ENCODE peak calls at places on chromosome 13, in ten cellular contexts. One of them, this sample, is unnamed.

GRCh38 chr13:21603531-21604448 is at the start of gene MICU2:
- DNase-seq in HL-60: peak
- DNase-seq in thoracic aorta: peak
- DNase-seq in neural progenitor cell: peak
- DNase-seq in heart right ventricle: peak
- DNase-seq in kidney: peak
- DNase-seq in left ventricle myocardium inferior: peak
- DNase-seq in SJSA1: peak
- DNase-seq in brain microvascular endothelial cell: peak
- DNase-seq in CD8-positive, alpha-beta memory T cell: peak
- DNase-seq in this sample: peak

GRCh38 chr13:31160857-31161582 is 684 bp downstream of the HSPH1 start:
- DNase-seq in HL-60: peak
- DNase-seq in thoracic aorta: peak
- DNase-seq in neural progenitor cell: peak
- DNase-seq in heart right ventricle: peak
- DNase-seq in kidney: peak
- DNase-seq in left ventricle myocardium inferior: peak
- DNase-seq in SJSA1: peak
- DNase-seq in brain microvascular endothelial cell: peak
- DNase-seq in CD8-positive, alpha-beta memory T cell: peak
- DNase-seq in this sample: peak

GRCh38 chr13:108195861-108196260 is 19.5 kb downstream of the LIG4 start:
- DNase-seq in HL-60: no peak
- DNase-seq in thoracic aorta: no peak
- DNase-seq in neural progenitor cell: no peak
- DNase-seq in heart right ventricle: no peak
- DNase-seq in kidney: no peak
- DNase-seq in left ventricle myocardium inferior: no peak
- DNase-seq in SJSA1: peak
- DNase-seq in brain microvascular endothelial cell: no peak
- DNase-seq in CD8-positive, alpha-beta memory T cell: no peak
- DNase-seq in this sample: no peak

GRCh38 chr13:27022571-27023311 is 148.9 kb downstream of the USP12 start:
- DNase-seq in HL-60: no peak
- DNase-seq in thoracic aorta: no peak
- DNase-seq in neural progenitor cell: no peak
- DNase-seq in heart right ventricle: no peak
- DNase-seq in kidney: no peak
- DNase-seq in left ventricle myocardium inferior: no peak
- DNase-seq in SJSA1: peak
- DNase-seq in brain microvascular endothelial cell: no peak
- DNase-seq in CD8-positive, alpha-beta memory T cell: no peak
- DNase-seq in this sample: peak

GRCh38 chr13:24185591-24186232 is 25.2 kb downstream of the SPATA13 start:
- DNase-seq in HL-60: no peak
- DNase-seq in thoracic aorta: no peak
- DNase-seq in neural progenitor cell: no peak
- DNase-seq in heart right ventricle: no peak
- DNase-seq in kidney: no peak
- DNase-seq in left ventricle myocardium inferior: no peak
- DNase-seq in SJSA1: no peak
- DNase-seq in brain microvascular endothelial cell: no peak
- DNase-seq in CD8-positive, alpha-beta memory T cell: no peak
- DNase-seq in this sample: no peak

GRCh38 chr13:45219938-45220375 is 19.1 kb upstream of the KCTD4 start:
- DNase-seq in HL-60: no peak
- DNase-seq in thoracic aorta: no peak
- DNase-seq in neural progenitor cell: no peak
- DNase-seq in heart right ventricle: no peak
- DNase-seq in kidney: no peak
- DNase-seq in left ventricle myocardium inferior: no peak
- DNase-seq in SJSA1: no peak
- DNase-seq in brain microvascular endothelial cell: peak
- DNase-seq in CD8-positive, alpha-beta memory T cell: no peak
- DNase-seq in this sample: no peak

GRCh38 chr13:20001351-20001750 is 42.8 kb downstream of the ZMYM2 start:
- DNase-seq in HL-60: no peak
- DNase-seq in thoracic aorta: no peak
- DNase-seq in neural progenitor cell: no peak
- DNase-seq in heart right ventricle: no peak
- DNase-seq in kidney: no peak
- DNase-seq in left ventricle myocardium inferior: no peak
- DNase-seq in SJSA1: no peak
- DNase-seq in brain microvascular endothelial cell: no peak
- DNase-seq in CD8-positive, alpha-beta memory T cell: no peak
- DNase-seq in this sample: no peak

GRCh38 chr13:21149568-21149967 is 26.8 kb downstream of the SKA3 start:
- DNase-seq in HL-60: no peak
- DNase-seq in thoracic aorta: no peak
- DNase-seq in neural progenitor cell: no peak
- DNase-seq in heart right ventricle: no peak
- DNase-seq in kidney: no peak
- DNase-seq in left ventricle myocardium inferior: no peak
- DNase-seq in SJSA1: no peak
- DNase-seq in brain microvascular endothelial cell: no peak
- DNase-seq in CD8-positive, alpha-beta memory T cell: no peak
- DNase-seq in this sample: no peak

GRCh38 chr13:106473174-106473573 is 62.3 kb downstream of the EFNB2 start:
- DNase-seq in HL-60: no peak
- DNase-seq in thoracic aorta: no peak
- DNase-seq in neural progenitor cell: no peak
- DNase-seq in heart right ventricle: peak
- DNase-seq in kidney: no peak
- DNase-seq in left ventricle myocardium inferior: peak
- DNase-seq in SJSA1: peak
- DNase-seq in brain microvascular endothelial cell: no peak
- DNase-seq in CD8-positive, alpha-beta memory T cell: no peak
- DNase-seq in this sample: no peak

GRCh38 chr13:21583496-21583895 is 20.5 kb downstream of the MICU2 start:
- DNase-seq in HL-60: no peak
- DNase-seq in thoracic aorta: no peak
- DNase-seq in neural progenitor cell: peak
- DNase-seq in heart right ventricle: no peak
- DNase-seq in kidney: no peak
- DNase-seq in left ventricle myocardium inferior: no peak
- DNase-seq in SJSA1: no peak
- DNase-seq in brain microvascular endothelial cell: peak
- DNase-seq in CD8-positive, alpha-beta memory T cell: no peak
- DNase-seq in this sample: no peak

GRCh38 chr13:25421602-25422001 is 49.8 kb downstream of the ATP8A2 start:
- DNase-seq in HL-60: no peak
- DNase-seq in thoracic aorta: no peak
- DNase-seq in neural progenitor cell: no peak
- DNase-seq in heart right ventricle: no peak
- DNase-seq in kidney: no peak
- DNase-seq in left ventricle myocardium inferior: no peak
- DNase-seq in SJSA1: no peak
- DNase-seq in brain microvascular endothelial cell: no peak
- DNase-seq in CD8-positive, alpha-beta memory T cell: no peak
- DNase-seq in this sample: no peak

GRCh38 chr13:47085346-47085745 is 188.5 kb upstream of the HTR2A start:
- DNase-seq in HL-60: no peak
- DNase-seq in thoracic aorta: no peak
- DNase-seq in neural progenitor cell: no peak
- DNase-seq in heart right ventricle: no peak
- DNase-seq in kidney: no peak
- DNase-seq in left ventricle myocardium inferior: no peak
- DNase-seq in SJSA1: no peak
- DNase-seq in brain microvascular endothelial cell: no peak
- DNase-seq in CD8-positive, alpha-beta memory T cell: no peak
- DNase-seq in this sample: no peak

DNA sequence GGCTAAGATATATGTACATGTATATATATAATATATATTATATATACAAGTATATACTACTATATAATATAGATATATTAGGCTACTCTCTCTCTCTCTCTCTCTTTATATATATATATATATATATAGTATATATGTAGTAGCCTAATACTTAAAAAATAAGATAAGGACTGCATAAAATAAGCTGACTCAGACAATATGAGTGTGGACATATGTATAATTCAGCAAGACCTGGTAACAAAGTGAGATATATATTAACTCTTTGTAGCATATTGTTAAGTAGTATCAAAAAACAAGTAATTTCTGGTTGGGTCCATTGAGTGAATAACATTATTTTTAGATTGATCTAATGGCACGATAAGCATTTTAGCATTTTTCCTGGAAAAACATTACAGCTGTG is 509.0 kb downstream of the GPC5 start:
- DNase-seq in HL-60: no peak
- DNase-seq in thoracic aorta: no peak
- DNase-seq in neural progenitor cell: no peak
- DNase-seq in heart right ventricle: no peak
- DNase-seq in kidney: no peak
- DNase-seq in left ventricle myocardium inferior: no peak
- DNase-seq in SJSA1: no peak
- DNase-seq in brain microvascular endothelial cell: no peak
- DNase-seq in CD8-positive, alpha-beta memory T cell: no peak
- DNase-seq in this sample: no peak
- H3K27ac ChIP-seq in HL-60: no peak
- H3K27ac ChIP-seq in thoracic aorta: no peak
- H3K27ac ChIP-seq in neural progenitor cell: no peak
- H3K27ac ChIP-seq in heart right ventricle: no peak
- H3K27ac ChIP-seq in kidney: no peak
- H3K27ac ChIP-seq in left ventricle myocardium inferior: no peak
- H3K27ac ChIP-seq in SJSA1: no peak
- H3K27ac ChIP-seq in brain microvascular endothelial cell: no peak
- H3K27ac ChIP-seq in CD8-positive, alpha-beta memory T cell: no peak
- H3K27ac ChIP-seq in this sample: no peak

GRCh38 chr13:28353679-28354078 is 141.2 kb downstream of the FLT1 start:
- DNase-seq in HL-60: no peak
- DNase-seq in thoracic aorta: no peak
- DNase-seq in neural progenitor cell: no peak
- DNase-seq in heart right ventricle: no peak
- DNase-seq in kidney: no peak
- DNase-seq in left ventricle myocardium inferior: no peak
- DNase-seq in SJSA1: no peak
- DNase-seq in brain microvascular endothelial cell: no peak
- DNase-seq in CD8-positive, alpha-beta memory T cell: no peak
- DNase-seq in this sample: no peak
- H3K27ac ChIP-seq in HL-60: no peak
- H3K27ac ChIP-seq in thoracic aorta: no peak
- H3K27ac ChIP-seq in neural progenitor cell: no peak
- H3K27ac ChIP-seq in heart right ventricle: peak
- H3K27ac ChIP-seq in kidney: no peak
- H3K27ac ChIP-seq in left ventricle myocardium inferior: no peak
- H3K27ac ChIP-seq in SJSA1: no peak
- H3K27ac ChIP-seq in brain microvascular endothelial cell: no peak
- H3K27ac ChIP-seq in CD8-positive, alpha-beta memory T cell: no peak
- H3K27ac ChIP-seq in this sample: no peak

GRCh38 chr13:114077121-114077937 is 55.1 kb downstream of the RASA3 start:
- DNase-seq in HL-60: no peak
- DNase-seq in thoracic aorta: no peak
- DNase-seq in neural progenitor cell: no peak
- DNase-seq in heart right ventricle: no peak
- DNase-seq in kidney: peak
- DNase-seq in left ventricle myocardium inferior: no peak
- DNase-seq in SJSA1: no peak
- DNase-seq in brain microvascular endothelial cell: no peak
- DNase-seq in CD8-positive, alpha-beta memory T cell: no peak
- DNase-seq in this sample: no peak

GRCh38 chr13:114079601-114080536 is 52.6 kb downstream of the RASA3 start:
- DNase-seq in HL-60: no peak
- DNase-seq in thoracic aorta: no peak
- DNase-seq in neural progenitor cell: no peak
- DNase-seq in heart right ventricle: no peak
- DNase-seq in kidney: peak
- DNase-seq in left ventricle myocardium inferior: peak
- DNase-seq in SJSA1: peak
- DNase-seq in brain microvascular endothelial cell: no peak
- DNase-seq in CD8-positive, alpha-beta memory T cell: no peak
- DNase-seq in this sample: no peak

GRCh38 chr13:114078501-114079451 is 53.6 kb downstream of the RASA3 start:
- DNase-seq in HL-60: no peak
- DNase-seq in thoracic aorta: no peak
- DNase-seq in neural progenitor cell: no peak
- DNase-seq in heart right ventricle: no peak
- DNase-seq in kidney: peak
- DNase-seq in left ventricle myocardium inferior: peak
- DNase-seq in SJSA1: peak
- DNase-seq in brain microvascular endothelial cell: peak
- DNase-seq in CD8-positive, alpha-beta memory T cell: no peak
- DNase-seq in this sample: no peak

GRCh38 chr13:114076329-114076761 is 56.1 kb downstream of the RASA3 start:
- DNase-seq in HL-60: no peak
- DNase-seq in thoracic aorta: no peak
- DNase-seq in neural progenitor cell: no peak
- DNase-seq in heart right ventricle: no peak
- DNase-seq in kidney: peak
- DNase-seq in left ventricle myocardium inferior: no peak
- DNase-seq in SJSA1: no peak
- DNase-seq in brain microvascular endothelial cell: no peak
- DNase-seq in CD8-positive, alpha-beta memory T cell: no peak
- DNase-seq in this sample: no peak

DNA sequence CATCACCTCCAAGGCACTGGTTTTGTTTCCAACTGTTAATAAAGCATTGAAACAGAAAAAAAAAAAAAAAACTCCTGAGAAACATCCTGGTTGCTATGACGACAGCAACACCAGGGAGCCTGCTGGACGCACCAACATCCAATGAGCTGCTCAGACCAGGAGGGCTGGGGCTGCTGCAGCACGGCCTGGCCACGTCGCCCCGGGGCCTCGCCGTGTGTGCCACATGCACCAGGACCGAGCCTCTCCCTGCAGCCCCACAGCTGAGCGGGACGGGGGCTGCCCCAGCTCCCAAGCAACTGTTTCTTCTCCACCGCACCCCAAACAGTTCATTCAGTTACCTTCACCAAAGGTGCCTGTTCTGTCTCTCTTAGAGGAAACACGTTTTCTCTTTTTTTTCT is 54.5 kb downstream of the RASA3 start:
- DNase-seq in HL-60: no peak
- DNase-seq in thoracic aorta: no peak
- DNase-seq in neural progenitor cell: peak
- DNase-seq in heart right ventricle: no peak
- DNase-seq in kidney: peak
- DNase-seq in left ventricle myocardium inferior: no peak
- DNase-seq in SJSA1: no peak
- DNase-seq in brain microvascular endothelial cell: peak
- DNase-seq in CD8-positive, alpha-beta memory T cell: no peak
- DNase-seq in this sample: no peak
- H3K27ac ChIP-seq in HL-60: no peak
- H3K27ac ChIP-seq in thoracic aorta: peak
- H3K27ac ChIP-seq in neural progenitor cell: no peak
- H3K27ac ChIP-seq in heart right ventricle: no peak
- H3K27ac ChIP-seq in kidney: no peak
- H3K27ac ChIP-seq in left ventricle myocardium inferior: peak
- H3K27ac ChIP-seq in SJSA1: peak
- H3K27ac ChIP-seq in brain microvascular endothelial cell: peak
- H3K27ac ChIP-seq in CD8-positive, alpha-beta memory T cell: no peak
- H3K27ac ChIP-seq in this sample: no peak

DNA sequence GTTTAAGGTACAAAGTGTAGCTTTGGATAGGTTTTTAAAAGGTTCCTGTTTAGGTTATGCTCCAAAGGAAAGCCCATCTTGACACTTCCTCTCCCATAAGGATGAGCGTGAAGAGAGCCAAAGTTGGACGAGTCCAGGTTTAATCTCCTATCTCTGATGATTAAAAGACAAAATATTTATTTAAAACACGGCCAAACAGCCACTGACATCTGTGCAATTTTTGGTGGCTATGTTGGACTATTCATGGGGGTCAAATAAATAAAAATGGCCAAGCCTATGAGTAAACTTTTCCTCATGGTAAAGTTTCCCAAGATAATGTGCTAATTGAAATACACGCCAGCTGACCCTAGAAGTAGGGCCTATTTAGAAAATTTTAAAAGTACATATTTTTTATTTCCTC is 69.0 kb upstream of the DOCK9 start:
- DNase-seq in HL-60: no peak
- DNase-seq in thoracic aorta: no peak
- DNase-seq in neural progenitor cell: no peak
- DNase-seq in heart right ventricle: no peak
- DNase-seq in kidney: no peak
- DNase-seq in left ventricle myocardium inferior: no peak
- DNase-seq in SJSA1: peak
- DNase-seq in brain microvascular endothelial cell: no peak
- DNase-seq in CD8-positive, alpha-beta memory T cell: no peak
- DNase-seq in this sample: no peak
- H3K27ac ChIP-seq in HL-60: no peak
- H3K27ac ChIP-seq in thoracic aorta: no peak
- H3K27ac ChIP-seq in neural progenitor cell: no peak
- H3K27ac ChIP-seq in heart right ventricle: peak
- H3K27ac ChIP-seq in kidney: no peak
- H3K27ac ChIP-seq in left ventricle myocardium inferior: peak
- H3K27ac ChIP-seq in SJSA1: peak
- H3K27ac ChIP-seq in brain microvascular endothelial cell: peak
- H3K27ac ChIP-seq in CD8-positive, alpha-beta memory T cell: peak
- H3K27ac ChIP-seq in this sample: no peak

This sample was measured in AG04450.